ENCODE peak calls at places on chromosomes 12 and 14, in ten cellular contexts. E, X, Y, G, U, D, W, N, M and R are unnamed samples. For H3K4me1, the result is how much of the 10 kb centered on the place peaks cover.

GRCh38 chr12:56658921-56659320 is 13.1 kb upstream of the ATP5F1B start:
- DNase-seq in E (no peak), G (no peak), D (no peak), M (no peak), W (no peak), X (no peak), Y (no peak), N (no peak), U (no peak), R (no peak)

GRCh38 chr12:34401659-34402227 is 379.4 kb downstream of the ALG10 start:
- DNase-seq in D (no peak), E (no peak), N (peak), U (peak), Y (peak), X (peak), G (peak), W (no peak), M (peak), R (peak)

GRCh38 chr12:5520831-5521230 is 88.9 kb downstream of the NTF3 start:
- DNase-seq in D (no peak), X (no peak), E (no peak), N (no peak), G (no peak), M (no peak), U (no peak), W (no peak), Y (no peak), R (no peak)

GRCh38 chr12:117362391-117362790 is 965 bp upstream of the NOS1 start:
- DNase-seq in W (no peak), E (no peak), Y (no peak), G (no peak), D (no peak), X (no peak), U (no peak), N (no peak), M (no peak), R (no peak)

GRCh38 chr14:24076302-24076601 is 4.9 kb downstream of the CPNE6 start:
- DNase-seq in X (no peak), E (no peak), G (no peak), N (no peak), M (peak), U (no peak), Y (no peak), D (no peak), W (no peak), R (no peak)

GRCh38 chr14:101217972-101218371 is 314.4 kb upstream of the RTL1 start:
- DNase-seq in N (peak), E (no peak), X (no peak), W (no peak), G (no peak), M (no peak), U (peak), Y (no peak), D (no peak), R (no peak)

GRCh38 chr12:89472508-89472907 is 52.1 kb downstream of the GALNT4 start:
- DNase-seq in U (no peak), W (no peak), D (peak), E (no peak), Y (no peak), G (no peak), N (no peak), M (no peak), X (no peak), R (no peak)

GRCh38 chr14:23370221-23370620 is 2.4 kb upstream of the IL25 start:
- DNase-seq in E (no peak), U (no peak), G (no peak), N (no peak), M (no peak), D (peak), Y (no peak), W (no peak), X (no peak), R (no peak)

GRCh38 chr14:49637534-49638078 is 2.6 kb upstream of the DNAAF2 start:
- DNase-seq in Y (no peak), M (no peak), W (no peak), E (no peak), D (no peak), N (no peak), X (no peak), U (no peak), G (no peak), R (no peak)

GRCh38 chr14:39491134-39491541 is 58.9 kb upstream of the FBXO33 start:
- DNase-seq in D (peak), E (no peak), W (peak), N (no peak), G (no peak), Y (no peak), X (no peak), U (no peak), M (no peak), R (no peak)

DNA sequence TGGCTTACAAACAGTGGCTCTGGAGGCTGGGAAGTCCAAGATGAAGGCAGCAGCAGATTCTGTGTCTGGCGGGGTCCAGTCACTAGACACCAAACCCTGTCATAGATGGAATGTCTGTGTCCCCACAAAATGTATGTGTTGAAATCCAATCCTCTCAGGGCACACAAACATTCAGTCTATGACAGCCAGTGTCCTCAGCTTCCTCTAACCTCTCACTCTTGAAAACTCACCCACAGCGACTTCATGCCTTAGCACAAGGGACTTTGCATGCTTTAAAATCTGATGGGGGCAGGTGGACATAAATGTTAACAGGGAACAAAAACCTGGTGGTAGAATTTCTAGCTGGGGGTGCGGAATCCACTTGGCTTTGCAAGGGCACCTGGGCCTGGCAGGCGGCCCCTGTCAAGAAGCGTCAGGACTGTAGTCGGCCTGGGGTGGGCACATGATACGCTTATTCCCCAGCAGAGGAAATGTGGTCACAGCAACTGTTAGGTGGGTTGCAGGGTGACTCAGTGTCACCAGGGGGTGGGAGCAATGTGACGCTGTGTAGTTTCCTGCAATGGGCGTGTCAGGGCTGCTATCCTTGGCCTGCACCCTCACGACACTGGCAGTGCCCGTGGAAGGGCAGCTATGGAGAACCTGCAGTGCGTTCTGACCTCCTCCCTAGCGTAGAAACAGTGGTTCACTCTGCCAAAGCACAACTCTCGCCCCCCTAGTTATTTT is 17.7 kb downstream of the RIN3 start:
- DNase-seq in E (no peak), M (no peak), X (peak), D (no peak), Y (no peak), N (no peak), W (no peak), U (no peak), G (no peak), R (peak)
- H3K4me1 ChIP-seq in E (under half), M (under half), X (under half), D (under half), Y (under half), N (under half), W (under half), U (under half), G (under half), R (under half)

GRCh38 chr12:53757095-53757770 is 5.5 kb upstream of the CISTR start:
- DNase-seq in Y (peak), E (peak), D (peak), N (peak), G (peak), W (peak), U (peak), X (peak), M (peak), R (peak)

GRCh38 chr12:53756300-53757094 is 4.7 kb upstream of the CISTR start:
- DNase-seq in X (no peak), Y (no peak), D (no peak), M (no peak), N (no peak), W (no peak), E (no peak), U (no peak), G (no peak), R (no peak)

GRCh38 chr12:53754196-53754595 is 2.4 kb upstream of the CISTR start:
- DNase-seq in W (no peak), Y (no peak), E (no peak), G (no peak), U (no peak), D (no peak), M (no peak), N (no peak), X (no peak), R (no peak)

GRCh38 chr12:53754633-53755261 is 3.0 kb upstream of the CISTR start:
- DNase-seq in Y (no peak), W (no peak), G (no peak), M (no peak), X (no peak), D (no peak), E (no peak), U (peak), N (no peak), R (no peak)

DNA sequence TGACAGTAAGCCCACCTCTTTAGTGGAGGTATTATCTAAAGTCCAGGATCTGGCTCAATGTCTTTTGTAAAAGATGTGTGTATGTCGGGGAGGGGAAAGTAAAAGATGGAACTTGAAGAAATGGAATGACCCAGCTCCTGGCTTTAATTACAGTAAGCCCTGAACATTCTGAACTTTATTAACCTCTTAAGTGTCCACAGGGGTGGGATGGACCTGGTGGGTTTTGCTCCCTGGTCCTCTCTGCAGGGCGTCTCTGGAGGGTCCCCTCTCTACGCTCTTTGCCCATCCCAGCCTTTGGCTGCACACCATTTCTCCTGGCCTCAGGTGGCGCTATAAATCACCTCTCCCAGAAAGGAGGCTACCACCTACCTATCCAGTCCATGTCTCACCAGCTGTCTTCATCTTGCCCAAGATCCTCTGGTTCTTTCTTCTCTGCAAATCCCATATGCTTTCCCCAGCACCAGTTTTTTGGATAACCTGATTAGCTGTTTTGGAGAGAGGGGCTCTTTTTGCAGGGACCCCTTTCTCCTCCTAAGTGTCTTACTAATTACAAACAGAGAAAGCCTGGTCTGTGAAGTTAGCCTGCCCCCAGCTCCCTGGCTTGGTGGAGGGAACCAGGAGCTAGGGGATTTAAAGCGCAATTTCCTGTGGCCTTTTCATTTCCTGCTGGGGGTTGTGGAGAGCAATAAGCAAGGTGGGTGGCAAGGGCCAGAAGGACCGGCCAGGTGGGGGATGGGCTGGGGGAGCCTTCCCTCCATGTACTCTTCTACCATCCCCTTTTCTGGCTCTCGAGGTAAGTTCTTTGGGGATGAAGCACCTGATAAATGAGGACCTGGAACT is 3.9 kb upstream of the CISTR start:
- DNase-seq in U (no peak), G (no peak), X (no peak), Y (no peak), E (no peak), N (no peak), D (no peak), W (no peak), M (no peak), R (no peak)
- H3K4me1 ChIP-seq in U (under half), G (under half), X (under half), Y (under half), E (under half), N (under half), D (under half), W (under half), M (under half), R (under half)

DNA sequence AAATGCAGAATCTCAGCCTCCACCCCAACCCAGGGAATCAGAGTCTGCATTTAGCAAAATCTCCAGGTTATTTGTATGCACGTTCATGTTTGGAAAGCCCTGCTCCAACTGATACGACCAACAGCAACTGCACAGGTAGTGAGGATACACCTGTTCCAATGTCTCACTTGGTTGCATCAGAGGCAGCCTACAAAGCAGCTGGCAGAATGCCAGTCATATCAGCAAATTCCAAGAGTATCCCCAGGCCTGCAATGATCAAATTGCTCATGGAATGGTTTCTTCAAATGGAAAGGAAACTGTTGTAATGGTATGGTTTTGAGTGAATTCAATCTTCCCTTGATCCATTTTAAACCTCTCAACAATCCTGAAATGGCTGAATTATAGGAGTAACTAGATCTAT is 75.4 kb downstream of the GRIP1 start:
- DNase-seq in E (no peak), U (no peak), G (no peak), D (no peak), N (no peak), W (no peak), X (no peak), M (no peak), Y (no peak), R (no peak)
- H3K4me1 ChIP-seq in E (under half), U (under half), G (under half), D (under half), N (under half), W (under half), X (under half), M (under half), Y (under half), R (under half)

GRCh38 chr14:20683896-20684661 is at the start of gene RNASE4:
- DNase-seq in N (peak), M (peak), X (peak), W (peak), G (peak), U (peak), D (peak), E (peak), Y (peak), R (peak)
- H3K4me1 ChIP-seq in N (under half), M (under half), X (under half), W (under half), G (under half), U (under half), D (under half), E (under half), Y (half or more), R (under half)

DNA sequence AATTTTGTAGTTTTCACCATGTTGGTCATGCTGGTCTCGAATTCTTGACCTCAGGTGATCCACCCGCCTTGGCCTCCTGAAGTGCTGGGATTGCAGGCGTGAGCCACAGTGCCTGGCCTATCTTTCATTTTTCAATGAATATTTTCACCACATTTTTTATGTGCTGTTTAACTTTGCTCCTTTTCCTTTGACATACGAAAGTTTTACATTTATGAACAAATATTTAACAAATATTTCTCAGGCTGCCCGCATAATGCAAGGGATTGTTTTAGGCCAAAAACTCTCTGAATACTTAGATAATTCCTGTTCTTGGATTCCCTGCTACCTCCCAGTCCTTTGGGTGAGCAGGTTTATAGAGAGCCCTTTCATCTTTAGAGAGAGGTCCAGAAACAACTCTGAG is 8.7 kb upstream of the CHST11 start:
- DNase-seq in E (no peak), G (no peak), X (no peak), N (no peak), W (no peak), Y (no peak), U (no peak), D (no peak), M (no peak), R (no peak)
- H3K4me1 ChIP-seq in E (under half), G (under half), X (under half), N (under half), W (under half), Y (under half), U (under half), D (under half), M (under half), R (under half)

GRCh38 chr14:105092912-105093425 is 27.7 kb upstream of the GPR132 start:
- DNase-seq in W (no peak), D (peak), U (peak), G (peak), Y (peak), E (peak), M (peak), N (no peak), X (peak), R (peak)

GRCh38 chr14:105090493-105091334 is 25.5 kb upstream of the GPR132 start:
- DNase-seq in W (peak), D (peak), N (peak), Y (peak), U (peak), M (peak), G (peak), X (peak), E (peak), R (peak)

GRCh38 chr14:105089746-105090492 is 24.7 kb upstream of the GPR132 start:
- DNase-seq in D (peak), M (peak), N (no peak), Y (no peak), U (no peak), X (no peak), G (no peak), E (peak), W (no peak), R (no peak)

GRCh38 chr14:105092124-105092911 is 27.1 kb upstream of the GPR132 start:
- DNase-seq in X (no peak), G (peak), D (peak), N (no peak), M (peak), W (no peak), U (peak), E (peak), Y (no peak), R (peak)

DNA sequence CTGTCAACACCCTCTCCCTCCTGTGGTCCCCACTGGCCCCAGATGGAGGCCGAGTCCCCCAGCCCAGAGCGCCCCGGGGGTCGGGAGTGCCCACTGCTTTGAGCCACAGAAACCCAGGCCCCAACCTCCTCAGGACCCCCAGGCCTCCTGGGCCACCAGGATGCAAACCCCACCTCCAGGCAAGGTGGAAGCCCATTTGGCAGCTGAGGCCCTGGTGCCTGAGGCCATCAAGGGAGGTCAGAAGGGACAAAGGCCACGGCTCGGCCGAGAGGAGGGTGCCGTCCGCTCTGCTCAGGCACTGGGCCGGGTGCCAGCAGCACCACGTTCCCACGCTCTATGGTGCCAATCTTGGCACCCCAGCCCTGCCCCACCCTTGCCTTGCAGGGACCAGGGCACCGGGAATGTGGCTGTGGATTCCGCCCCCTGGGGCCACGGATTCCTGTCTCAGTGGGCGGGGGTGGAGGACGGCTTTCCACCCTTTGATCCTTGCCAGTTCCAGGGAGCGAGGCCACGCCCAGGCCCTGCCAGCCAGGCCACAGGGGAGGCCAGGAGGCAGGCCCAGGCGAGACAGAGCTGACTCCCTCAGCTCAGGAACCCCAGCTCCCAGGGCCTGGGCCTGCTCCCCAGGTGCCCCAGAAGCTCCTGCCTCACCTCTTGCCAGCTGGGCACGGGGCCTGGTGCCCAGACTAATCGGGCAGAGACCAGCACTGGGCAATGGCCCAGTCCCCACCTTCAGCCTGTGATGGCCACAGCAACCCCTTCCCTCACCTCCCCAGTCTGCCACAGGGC is 26.3 kb upstream of the GPR132 start:
- DNase-seq in W (peak), E (peak), U (peak), G (peak), D (peak), N (no peak), X (no peak), M (peak), Y (peak), R (peak)
- H3K4me1 ChIP-seq in W (half or more), E (under half), U (half or more), G (under half), D (under half), N (under half), X (under half), M (under half), Y (half or more), R (half or more)